ENCODE peak calls at places on chromosome 17, in eight cellular contexts. One of them, this sample, is unnamed.

GRCh38 chr17:69762766-69763165 is 312.3 kb upstream of the KCNJ16 start:
- DNase-seq in fibroblast of mammary gland: no peak
- DNase-seq in cardiac fibroblast: no peak
- DNase-seq in neural progenitor cell: no peak
- DNase-seq in CD4-positive, alpha-beta T cell: no peak
- DNase-seq in thoracic aorta: no peak
- DNase-seq in gastrocnemius medialis: no peak
- DNase-seq in tibial artery: no peak
- DNase-seq in this sample: no peak

GRCh38 chr17:81923302-81924260 is 4.0 kb downstream of the MAFG start:
- DNase-seq in neural progenitor cell: peak
- DNase-seq in tibial artery: peak
- DNase-seq in CD4-positive, alpha-beta T cell: no peak
- DNase-seq in cardiac fibroblast: peak
- DNase-seq in thoracic aorta: no peak
- DNase-seq in fibroblast of mammary gland: peak
- DNase-seq in gastrocnemius medialis: peak
- DNase-seq in this sample: peak

GRCh38 chr17:75326587-75326955 is 37.3 kb upstream of the SLC25A19 start:
- DNase-seq in neural progenitor cell: no peak
- DNase-seq in CD4-positive, alpha-beta T cell: no peak
- DNase-seq in tibial artery: no peak
- DNase-seq in thoracic aorta: no peak
- DNase-seq in gastrocnemius medialis: no peak
- DNase-seq in cardiac fibroblast: no peak
- DNase-seq in fibroblast of mammary gland: no peak
- DNase-seq in this sample: no peak

GRCh38 chr17:17445925-17446665 is 30.7 kb upstream of the MED9 start:
- DNase-seq in gastrocnemius medialis: no peak
- DNase-seq in thoracic aorta: no peak
- DNase-seq in neural progenitor cell: no peak
- DNase-seq in cardiac fibroblast: peak
- DNase-seq in fibroblast of mammary gland: peak
- DNase-seq in CD4-positive, alpha-beta T cell: no peak
- DNase-seq in tibial artery: no peak
- DNase-seq in this sample: no peak

GRCh38 chr17:79938696-79939435 is 96.8 kb downstream of the TBC1D16 start:
- DNase-seq in CD4-positive, alpha-beta T cell: no peak
- DNase-seq in gastrocnemius medialis: no peak
- DNase-seq in neural progenitor cell: no peak
- DNase-seq in fibroblast of mammary gland: no peak
- DNase-seq in thoracic aorta: no peak
- DNase-seq in cardiac fibroblast: no peak
- DNase-seq in tibial artery: no peak
- DNase-seq in this sample: no peak

GRCh38 chr17:39132192-39132600 is 19.2 kb downstream of the PLXDC1 start:
- DNase-seq in neural progenitor cell: peak
- DNase-seq in thoracic aorta: no peak
- DNase-seq in cardiac fibroblast: peak
- DNase-seq in CD4-positive, alpha-beta T cell: no peak
- DNase-seq in gastrocnemius medialis: no peak
- DNase-seq in fibroblast of mammary gland: peak
- DNase-seq in tibial artery: no peak
- DNase-seq in this sample: no peak

GRCh38 chr17:726331-726919 is 6.0 kb upstream of the TLCD3A start:
- DNase-seq in fibroblast of mammary gland: no peak
- DNase-seq in CD4-positive, alpha-beta T cell: no peak
- DNase-seq in gastrocnemius medialis: no peak
- DNase-seq in thoracic aorta: no peak
- DNase-seq in tibial artery: no peak
- DNase-seq in neural progenitor cell: peak
- DNase-seq in cardiac fibroblast: no peak
- DNase-seq in this sample: no peak

GRCh38 chr17:72187544-72187943 is 66.7 kb downstream of the SOX9 start:
- DNase-seq in gastrocnemius medialis: no peak
- DNase-seq in CD4-positive, alpha-beta T cell: no peak
- DNase-seq in fibroblast of mammary gland: peak
- DNase-seq in thoracic aorta: no peak
- DNase-seq in tibial artery: peak
- DNase-seq in cardiac fibroblast: peak
- DNase-seq in neural progenitor cell: peak
- DNase-seq in this sample: no peak

GRCh38 chr17:15184872-15185624 is 80.1 kb downstream of the PMP22 start:
- DNase-seq in gastrocnemius medialis: no peak
- DNase-seq in tibial artery: no peak
- DNase-seq in cardiac fibroblast: no peak
- DNase-seq in CD4-positive, alpha-beta T cell: no peak
- DNase-seq in fibroblast of mammary gland: no peak
- DNase-seq in neural progenitor cell: no peak
- DNase-seq in thoracic aorta: no peak
- DNase-seq in this sample: no peak

GRCh38 chr17:56737741-56738161 is 96.0 kb downstream of the C17orf67 start:
- DNase-seq in thoracic aorta: no peak
- DNase-seq in gastrocnemius medialis: no peak
- DNase-seq in CD4-positive, alpha-beta T cell: no peak
- DNase-seq in neural progenitor cell: no peak
- DNase-seq in fibroblast of mammary gland: peak
- DNase-seq in cardiac fibroblast: peak
- DNase-seq in tibial artery: no peak
- DNase-seq in this sample: no peak

GRCh38 chr17:9862191-9862590 is 36.5 kb downstream of the GLP2R start:
- DNase-seq in fibroblast of mammary gland: no peak
- DNase-seq in tibial artery: no peak
- DNase-seq in CD4-positive, alpha-beta T cell: no peak
- DNase-seq in gastrocnemius medialis: no peak
- DNase-seq in neural progenitor cell: no peak
- DNase-seq in cardiac fibroblast: no peak
- DNase-seq in thoracic aorta: no peak
- DNase-seq in this sample: no peak

GRCh38 chr17:38403491-38403890 is 24.8 kb upstream of the ARHGAP23 start:
- DNase-seq in neural progenitor cell: peak
- DNase-seq in gastrocnemius medialis: no peak
- DNase-seq in thoracic aorta: no peak
- DNase-seq in CD4-positive, alpha-beta T cell: no peak
- DNase-seq in tibial artery: no peak
- DNase-seq in fibroblast of mammary gland: peak
- DNase-seq in cardiac fibroblast: peak
- DNase-seq in this sample: no peak

GRCh38 chr17:798246-798645 is 16.1 kb downstream of the MRM3 start:
- DNase-seq in thoracic aorta: no peak
- DNase-seq in tibial artery: no peak
- DNase-seq in neural progenitor cell: no peak
- DNase-seq in CD4-positive, alpha-beta T cell: no peak
- DNase-seq in cardiac fibroblast: no peak
- DNase-seq in fibroblast of mammary gland: no peak
- DNase-seq in gastrocnemius medialis: no peak
- DNase-seq in this sample: no peak

GRCh38 chr17:16352303-16352837 is 899 bp downstream of the CENPV start:
- DNase-seq in gastrocnemius medialis: no peak
- DNase-seq in thoracic aorta: no peak
- DNase-seq in neural progenitor cell: peak
- DNase-seq in fibroblast of mammary gland: peak
- DNase-seq in cardiac fibroblast: peak
- DNase-seq in CD4-positive, alpha-beta T cell: peak
- DNase-seq in tibial artery: no peak
- DNase-seq in this sample: peak

GRCh38 chr17:82582208-82582607 is 62.7 kb downstream of the FOXK2 start:
- DNase-seq in gastrocnemius medialis: no peak
- DNase-seq in tibial artery: no peak
- DNase-seq in neural progenitor cell: no peak
- DNase-seq in fibroblast of mammary gland: peak
- DNase-seq in cardiac fibroblast: peak
- DNase-seq in CD4-positive, alpha-beta T cell: no peak
- DNase-seq in thoracic aorta: no peak
- DNase-seq in this sample: no peak

GRCh38 chr17:2279707-2280106 is 23.9 kb downstream of the SMG6 start:
- DNase-seq in CD4-positive, alpha-beta T cell: no peak
- DNase-seq in cardiac fibroblast: no peak
- DNase-seq in neural progenitor cell: no peak
- DNase-seq in thoracic aorta: no peak
- DNase-seq in tibial artery: no peak
- DNase-seq in fibroblast of mammary gland: no peak
- DNase-seq in gastrocnemius medialis: no peak
- DNase-seq in this sample: no peak

GRCh38 chr17:71441098-71441497 is 679.7 kb upstream of the SOX9 start:
- DNase-seq in fibroblast of mammary gland: peak
- DNase-seq in cardiac fibroblast: peak
- DNase-seq in neural progenitor cell: no peak
- DNase-seq in thoracic aorta: no peak
- DNase-seq in tibial artery: no peak
- DNase-seq in gastrocnemius medialis: no peak
- DNase-seq in CD4-positive, alpha-beta T cell: no peak
- DNase-seq in this sample: no peak

GRCh38 chr17:47820023-47820789 is 1.4 kb downstream of the OSBPL7 start:
- DNase-seq in cardiac fibroblast: no peak
- DNase-seq in CD4-positive, alpha-beta T cell: no peak
- DNase-seq in neural progenitor cell: no peak
- DNase-seq in fibroblast of mammary gland: no peak
- DNase-seq in tibial artery: no peak
- DNase-seq in gastrocnemius medialis: peak
- DNase-seq in thoracic aorta: no peak
- DNase-seq in this sample: no peak

GRCh38 chr17:81412490-81413093 is 17.3 kb downstream of the BAHCC1 start:
- DNase-seq in CD4-positive, alpha-beta T cell: peak
- DNase-seq in neural progenitor cell: no peak
- DNase-seq in tibial artery: no peak
- DNase-seq in gastrocnemius medialis: no peak
- DNase-seq in thoracic aorta: no peak
- DNase-seq in fibroblast of mammary gland: peak
- DNase-seq in cardiac fibroblast: peak
- DNase-seq in this sample: no peak

GRCh38 chr17:71505981-71506380 is 614.8 kb upstream of the SOX9 start:
- DNase-seq in cardiac fibroblast: no peak
- DNase-seq in thoracic aorta: no peak
- DNase-seq in neural progenitor cell: no peak
- DNase-seq in CD4-positive, alpha-beta T cell: no peak
- DNase-seq in gastrocnemius medialis: no peak
- DNase-seq in fibroblast of mammary gland: no peak
- DNase-seq in tibial artery: no peak
- DNase-seq in this sample: no peak

GRCh38 chr17:20154601-20155000 is 145.4 kb downstream of the SPECC1 start:
- DNase-seq in tibial artery: no peak
- DNase-seq in cardiac fibroblast: no peak
- DNase-seq in CD4-positive, alpha-beta T cell: no peak
- DNase-seq in thoracic aorta: no peak
- DNase-seq in neural progenitor cell: no peak
- DNase-seq in gastrocnemius medialis: no peak
- DNase-seq in fibroblast of mammary gland: no peak
- DNase-seq in this sample: no peak

GRCh38 chr17:49252148-49252682 is 21.6 kb upstream of the PHOSPHO1 start:
- DNase-seq in fibroblast of mammary gland: peak
- DNase-seq in cardiac fibroblast: peak
- DNase-seq in gastrocnemius medialis: no peak
- DNase-seq in neural progenitor cell: no peak
- DNase-seq in tibial artery: no peak
- DNase-seq in thoracic aorta: no peak
- DNase-seq in CD4-positive, alpha-beta T cell: no peak
- DNase-seq in this sample: no peak
- TF ChIP-seq CTCF in fibroblast of mammary gland: no peak
- TF ChIP-seq CTCF in cardiac fibroblast: no peak
- TF ChIP-seq CTCF in gastrocnemius medialis: no peak
- TF ChIP-seq CTCF in neural progenitor cell: no peak
- TF ChIP-seq CTCF in tibial artery: no peak
- TF ChIP-seq CTCF in thoracic aorta: no peak
- TF ChIP-seq CTCF in CD4-positive, alpha-beta T cell: no peak
- TF ChIP-seq CTCF in this sample: no peak

GRCh38 chr17:8159459-8160223 is 3.1 kb downstream of the VAMP2 start:
- DNase-seq in neural progenitor cell: no peak
- DNase-seq in tibial artery: no peak
- DNase-seq in thoracic aorta: no peak
- DNase-seq in CD4-positive, alpha-beta T cell: no peak
- DNase-seq in cardiac fibroblast: no peak
- DNase-seq in fibroblast of mammary gland: no peak
- DNase-seq in gastrocnemius medialis: no peak
- DNase-seq in this sample: no peak

GRCh38 chr17:8156174-8156992 is 4.2 kb upstream of the PER1 start:
- DNase-seq in thoracic aorta: peak
- DNase-seq in cardiac fibroblast: peak
- DNase-seq in gastrocnemius medialis: peak
- DNase-seq in neural progenitor cell: peak
- DNase-seq in tibial artery: peak
- DNase-seq in CD4-positive, alpha-beta T cell: peak
- DNase-seq in fibroblast of mammary gland: peak
- DNase-seq in this sample: peak

GRCh38 chr17:8159032-8159400 is 3.7 kb downstream of the VAMP2 start:
- DNase-seq in neural progenitor cell: no peak
- DNase-seq in fibroblast of mammary gland: no peak
- DNase-seq in CD4-positive, alpha-beta T cell: no peak
- DNase-seq in gastrocnemius medialis: no peak
- DNase-seq in tibial artery: no peak
- DNase-seq in thoracic aorta: no peak
- DNase-seq in cardiac fibroblast: no peak
- DNase-seq in this sample: no peak

GRCh38 chr17:8160224-8160577 is 2.5 kb downstream of the VAMP2 start:
- DNase-seq in cardiac fibroblast: no peak
- DNase-seq in neural progenitor cell: no peak
- DNase-seq in gastrocnemius medialis: no peak
- DNase-seq in CD4-positive, alpha-beta T cell: no peak
- DNase-seq in tibial artery: no peak
- DNase-seq in thoracic aorta: no peak
- DNase-seq in fibroblast of mammary gland: no peak
- DNase-seq in this sample: no peak

GRCh38 chr17:8158267-8159031 is 4.3 kb downstream of the VAMP2 start:
- DNase-seq in cardiac fibroblast: peak
- DNase-seq in CD4-positive, alpha-beta T cell: peak
- DNase-seq in thoracic aorta: peak
- DNase-seq in fibroblast of mammary gland: peak
- DNase-seq in tibial artery: peak
- DNase-seq in neural progenitor cell: peak
- DNase-seq in gastrocnemius medialis: peak
- DNase-seq in this sample: peak
- TF ChIP-seq CTCF in cardiac fibroblast: peak
- TF ChIP-seq CTCF in CD4-positive, alpha-beta T cell: peak
- TF ChIP-seq CTCF in thoracic aorta: peak
- TF ChIP-seq CTCF in fibroblast of mammary gland: peak
- TF ChIP-seq CTCF in tibial artery: peak
- TF ChIP-seq CTCF in neural progenitor cell: peak
- TF ChIP-seq CTCF in gastrocnemius medialis: peak
- TF ChIP-seq CTCF in this sample: peak

DNA sequence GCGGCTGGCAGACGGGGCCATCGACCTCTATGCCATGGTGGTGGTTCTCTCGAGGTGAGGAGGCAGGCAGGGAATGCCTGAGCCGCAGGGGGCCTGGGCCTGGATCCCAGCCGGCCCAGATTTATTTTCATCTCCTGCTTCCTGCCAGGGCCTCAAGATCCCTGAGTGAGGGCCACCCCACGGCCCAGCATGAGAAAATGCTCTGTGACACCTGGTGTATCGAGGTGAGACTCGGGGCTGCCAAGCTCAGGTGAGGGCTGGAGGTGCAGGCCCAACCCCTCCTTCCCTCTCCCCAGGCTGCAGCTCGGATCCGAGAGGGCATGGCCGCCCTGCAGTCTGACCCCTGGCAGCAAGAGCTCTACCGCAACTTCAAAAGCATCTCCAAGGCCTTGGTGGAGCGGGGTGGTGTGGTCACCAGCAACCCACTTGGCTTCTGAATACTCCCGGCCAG is 4.9 kb downstream of the ACADVL start:
- DNase-seq in fibroblast of mammary gland: no peak
- DNase-seq in gastrocnemius medialis: no peak
- DNase-seq in cardiac fibroblast: no peak
- DNase-seq in thoracic aorta: no peak
- DNase-seq in tibial artery: no peak
- DNase-seq in CD4-positive, alpha-beta T cell: no peak
- DNase-seq in neural progenitor cell: no peak
- DNase-seq in this sample: no peak
- TF ChIP-seq CTCF in fibroblast of mammary gland: no peak
- TF ChIP-seq CTCF in gastrocnemius medialis: no peak
- TF ChIP-seq CTCF in cardiac fibroblast: no peak
- TF ChIP-seq CTCF in thoracic aorta: no peak
- TF ChIP-seq CTCF in tibial artery: no peak
- TF ChIP-seq CTCF in CD4-positive, alpha-beta T cell: no peak
- TF ChIP-seq CTCF in neural progenitor cell: no peak
- TF ChIP-seq CTCF in this sample: no peak

GRCh38 chr17:76565728-76566612 is 19.7 kb downstream of the ST6GALNAC2 start:
- DNase-seq in thoracic aorta: no peak
- DNase-seq in cardiac fibroblast: no peak
- DNase-seq in tibial artery: no peak
- DNase-seq in fibroblast of mammary gland: no peak
- DNase-seq in CD4-positive, alpha-beta T cell: no peak
- DNase-seq in gastrocnemius medialis: no peak
- DNase-seq in neural progenitor cell: no peak
- DNase-seq in this sample: no peak
- TF ChIP-seq CTCF in thoracic aorta: no peak
- TF ChIP-seq CTCF in cardiac fibroblast: no peak
- TF ChIP-seq CTCF in tibial artery: no peak
- TF ChIP-seq CTCF in fibroblast of mammary gland: no peak
- TF ChIP-seq CTCF in CD4-positive, alpha-beta T cell: no peak
- TF ChIP-seq CTCF in gastrocnemius medialis: no peak
- TF ChIP-seq CTCF in neural progenitor cell: no peak
- TF ChIP-seq CTCF in this sample: no peak

This sample was measured in endothelial cell.